ENCODE peak calls at places on chromosomes 4 and X, in seven cellular contexts. X, O, S, Y, N, H and U are unnamed samples.

GRCh38 chrX:116824785-116825184 is 362.0 kb upstream of the CT83 start:
- DNase-seq in X (no peak), O (no peak), S (no peak), Y (no peak), N (no peak), H (no peak), U (no peak)

GRCh38 chr4:185885075-185885474 is 73.1 kb upstream of the SORBS2 start:
- DNase-seq in X (no peak), O (no peak), S (peak), Y (no peak), N (no peak), H (no peak), U (no peak)

GRCh38 chr4:16862688-16863087 is 35.8 kb downstream of the LDB2 start:
- DNase-seq in X (no peak), O (no peak), S (no peak), Y (no peak), N (no peak), H (no peak), U (no peak)

GRCh38 chrX:76555816-76556215 is 128.3 kb downstream of the MAGEE1 start:
- DNase-seq in X (no peak), O (no peak), S (peak), Y (no peak), N (peak), H (no peak), U (peak)

GRCh38 chr4:145934434-145935047 is 4.1 kb downstream of the ZNF827 start:
- DNase-seq in X (no peak), O (no peak), S (peak), Y (no peak), N (peak), H (no peak), U (no peak)

GRCh38 chrX:131763674-131764073 is 219.8 kb downstream of the OR13H1 start:
- DNase-seq in X (no peak), O (no peak), S (peak), Y (peak), N (no peak), H (peak), U (peak)

GRCh38 chr4:172096771-172097170 is 283.6 kb downstream of the GALNTL6 start:
- DNase-seq in X (no peak), O (no peak), S (no peak), Y (no peak), N (no peak), H (no peak), U (peak)

GRCh38 chr4:166846939-166847338 is 387.4 kb downstream of the SPOCK3 start:
- DNase-seq in X (no peak), O (no peak), S (no peak), Y (no peak), N (no peak), H (no peak), U (no peak)

GRCh38 chr4:139528377-139529005 is 27.5 kb downstream of the SETD7 start:
- DNase-seq in X (no peak), O (no peak), S (peak), Y (no peak), N (peak), H (no peak), U (peak)

GRCh38 chrX:132631579-132632232 is 142.9 kb upstream of the MBNL3 start:
- DNase-seq in X (peak), O (no peak), S (no peak), Y (peak), N (peak), H (no peak), U (peak)

GRCh38 chr4:182143822-182144620 is 99.2 kb upstream of the TENM3 start:
- DNase-seq in X (no peak), O (no peak), S (peak), Y (no peak), N (no peak), H (no peak), U (peak)

GRCh38 chr4:52627876-52628275 is 31.2 kb downstream of the USP46 start:
- DNase-seq in X (no peak), O (no peak), S (no peak), Y (no peak), N (no peak), H (no peak), U (no peak)

GRCh38 chrX:151713859-151714258 is 2.0 kb upstream of the FATE1 start:
- DNase-seq in X (peak), O (no peak), S (peak), Y (no peak), N (no peak), H (no peak), U (peak)

GRCh38 chrX:115494133-115494532 is 66.8 kb upstream of the PLS3 start:
- DNase-seq in X (no peak), O (no peak), S (no peak), Y (no peak), N (no peak), H (no peak), U (no peak)

GRCh38 chr4:120921456-120922389 is 803 bp downstream of the PRDM5 start:
- DNase-seq in X (no peak), O (no peak), S (peak), Y (peak), N (peak), H (no peak), U (peak)

GRCh38 chr4:124144302-124144701 is 568.2 kb downstream of the ANKRD50 start:
- DNase-seq in X (no peak), O (no peak), S (no peak), Y (no peak), N (no peak), H (no peak), U (peak)

GRCh38 chr4:158873795-158874359 is 105.1 kb downstream of the FNIP2 start:
- DNase-seq in X (peak), O (no peak), S (no peak), Y (no peak), N (no peak), H (no peak), U (peak)